ENCODE peak calls at places on chromosomes 7 and 10, in six cellular contexts. A is NCI-H226, P is left lung, K is COR-L47, O is NCI-H1105 treated with DMSO at 0.1 percent for 48 hours, I is DMS153. J is an unnamed sample.

GRCh38 chr7:45617166-45617565 is 43.0 kb downstream of the ADCY1 start:
- DNase-seq in A (no peak), P (no peak), K (no peak), O (no peak), I (no peak), J (no peak)

GRCh38 chr7:151245360-151246160 is 2.9 kb downstream of the SMARCD3 start:
- DNase-seq in A (no peak), P (peak), K (peak), O (peak), I (no peak), J (no peak)

GRCh38 chr7:134533288-134533771 is 6.0 kb downstream of the AKR1B10 start:
- DNase-seq in A (peak), P (no peak), K (no peak), O (no peak), I (no peak), J (no peak)

GRCh38 chr7:148153611-148154010 is 437.0 kb upstream of the C7orf33 start:
- DNase-seq in A (no peak), P (peak), K (peak), O (peak), I (peak), J (peak)

GRCh38 chr7:95690367-95690947 is 81.9 kb upstream of the DYNC1I1 start:
- DNase-seq in A (no peak), P (no peak), K (peak), O (peak), I (peak), J (peak)

GRCh38 chr7:146606628-146607027 is 490.0 kb downstream of the CNTNAP2 start:
- DNase-seq in A (no peak), P (no peak), K (no peak), O (peak), I (no peak), J (no peak)

GRCh38 chr10:63586048-63586447 is 64.8 kb downstream of the REEP3 start:
- DNase-seq in A (no peak), P (no peak), K (no peak), O (no peak), I (no peak), J (no peak)

GRCh38 chr10:23780331-23780730 is 341.5 kb downstream of the OTUD1 start:
- DNase-seq in A (no peak), P (no peak), K (no peak), O (no peak), I (no peak), J (no peak)

GRCh38 chr10:6409982-6410694 is 169.9 kb downstream of the PRKCQ start:
- DNase-seq in A (peak), P (no peak), K (no peak), O (no peak), I (no peak), J (no peak)

GRCh38 chr10:48509061-48509772 is 95.7 kb downstream of the ARHGAP22 start:
- DNase-seq in A (no peak), P (no peak), K (no peak), O (no peak), I (no peak), J (no peak)

GRCh38 chr10:1963341-1963740 is 226.0 kb upstream of the ADARB2 start:
- DNase-seq in A (no peak), P (no peak), K (no peak), O (no peak), I (no peak), J (no peak)

GRCh38 chr7:78953726-78954363 is 499.6 kb downstream of the MAGI2 start:
- DNase-seq in A (no peak), P (no peak), K (no peak), O (no peak), I (no peak), J (no peak)

GRCh38 chr7:24197852-24198251 is 86.1 kb upstream of the NPY start:
- DNase-seq in A (peak), P (no peak), K (no peak), O (no peak), I (no peak), J (no peak)

GRCh38 chr10:129601737-129602136 is 134.7 kb downstream of the MGMT start:
- DNase-seq in A (no peak), P (no peak), K (no peak), O (no peak), I (no peak), J (no peak)

GRCh38 chr7:106108988-106109387 is 3.1 kb downstream of the SYPL1 start:
- DNase-seq in A (no peak), P (no peak), K (no peak), O (no peak), I (no peak), J (no peak)

GRCh38 chr10:129417882-129418281 is 49.2 kb upstream of the MGMT start:
- DNase-seq in A (no peak), P (no peak), K (no peak), O (peak), I (no peak), J (no peak)

GRCh38 chr10:57880441-57881301 is 387.0 kb downstream of the IPMK start:
- DNase-seq in A (peak), P (no peak), K (no peak), O (no peak), I (no peak), J (no peak)

GRCh38 chr7:109616551-109617069 is 1046.9 kb downstream of the DNAJB9 start:
- DNase-seq in A (no peak), P (no peak), K (no peak), O (no peak), I (no peak), J (no peak)

GRCh38 chr7:44072364-44073231 is 7.2 kb upstream of the PGAM2 start:
- DNase-seq in A (peak), P (peak), K (peak), O (peak), I (no peak), J (peak)

GRCh38 chr7:36084485-36085091 is 68.5 kb upstream of the EEPD1 start:
- DNase-seq in A (peak), P (no peak), K (no peak), O (no peak), I (peak), J (no peak)

GRCh38 chr7:4734587-4735365 is 40.6 kb upstream of the AP5Z1 start:
- DNase-seq in A (no peak), P (no peak), K (no peak), O (no peak), I (no peak), J (no peak)

GRCh38 chr10:118981946-118982345 is 47.6 kb upstream of the NANOS1 start:
- DNase-seq in A (no peak), P (no peak), K (no peak), O (no peak), I (no peak), J (no peak)

GRCh38 chr7:117384693-117385092 is 42.6 kb downstream of the ASZ1 start:
- DNase-seq in A (no peak), P (no peak), K (no peak), O (peak), I (no peak), J (no peak)

GRCh38 chr10:132742837-132743194 is 43.1 kb downstream of the NKX6-2 start:
- DNase-seq in A (no peak), P (no peak), K (no peak), O (no peak), I (no peak), J (no peak)

GRCh38 chr7:155527664-155528063 is 18.7 kb downstream of the CNPY1 start:
- DNase-seq in A (no peak), P (no peak), K (no peak), O (no peak), I (no peak), J (no peak)

GRCh38 chr10:13787015-13787421 is 200.3 kb downstream of the PRPF18 start:
- DNase-seq in A (peak), P (no peak), K (no peak), O (no peak), I (no peak), J (no peak)

GRCh38 chr7:144378651-144379050 is 23.4 kb downstream of the ARHGEF5 start:
- DNase-seq in A (no peak), P (no peak), K (no peak), O (no peak), I (no peak), J (no peak)

GRCh38 chr7:66558201-66558641 is 70.5 kb upstream of the KCTD7 start:
- DNase-seq in A (no peak), P (no peak), K (no peak), O (no peak), I (no peak), J (no peak)

GRCh38 chr10:396535-397220 is 261.4 kb downstream of the ZMYND11 start:
- DNase-seq in A (no peak), P (no peak), K (no peak), O (no peak), I (no peak), J (no peak)

GRCh38 chr7:115087437-115087836 is 165.5 kb downstream of the MDFIC start:
- DNase-seq in A (peak), P (no peak), K (no peak), O (no peak), I (no peak), J (no peak)

GRCh38 chr10:4338768-4339167 is 487.2 kb upstream of the AKR1E2 start:
- DNase-seq in A (no peak), P (no peak), K (no peak), O (no peak), I (no peak), J (no peak)

GRCh38 chr10:29946953-29947700 is 112.3 kb downstream of the JCAD start:
- DNase-seq in A (peak), P (no peak), K (no peak), O (no peak), I (no peak), J (no peak)

GRCh38 chr7:54985405-54986360 is 33.1 kb upstream of the EGFR start:
- DNase-seq in A (peak), P (no peak), K (no peak), O (no peak), I (no peak), J (no peak)

GRCh38 chr10:4545077-4545476 is 280.9 kb upstream of the AKR1E2 start:
- DNase-seq in A (no peak), P (no peak), K (no peak), O (no peak), I (no peak), J (no peak)

GRCh38 chr7:73899731-73900142 is 38.8 kb downstream of the TMEM270 start:
- DNase-seq in A (no peak), P (no peak), K (no peak), O (no peak), I (no peak), J (peak)

GRCh38 chr10:30583778-30584415 is 45.7 kb downstream of the LYZL2 start:
- DNase-seq in A (peak), P (no peak), K (peak), O (peak), I (peak), J (no peak)

J was measured in cerebellum.